ENCODE peak calls at places on chromosomes 16 and 17, in five cellular contexts. S, R, Z, A and V are unnamed samples.

GRCh38 chr17:31674305-31674704 is 184.7 kb downstream of the COPRS start:
- DNase-seq in S (peak; percentile 81), R (no peak), Z (no peak), A (no peak), V (no peak)

GRCh38 chr17:42779942-42780815 is at the start of gene WNK4:
- DNase-seq in S (no peak), R (no peak), Z (peak; percentile 64), A (no peak), V (no peak)

GRCh38 chr17:35448214-35448898 is at the start of gene SLFN13:
- DNase-seq in S (peak; percentile 40), R (peak; percentile 96), Z (peak; percentile 56), A (peak; percentile 60), V (peak; percentile 87)

GRCh38 chr17:75059369-75060345 is 12.6 kb downstream of the KCTD2 start:
- DNase-seq in S (peak; percentile 75), R (no peak), Z (no peak), A (no peak), V (peak; percentile 47)

GRCh38 chr16:6232060-6232459 is 1100.6 kb upstream of the RBFOX1 start:
- DNase-seq in S (no peak), R (no peak), Z (no peak), A (no peak), V (no peak)

GRCh38 chr17:83009414-83010322 is 69.7 kb upstream of the METRNL start:
- DNase-seq in S (no peak), R (no peak), Z (no peak), A (peak; percentile 8), V (no peak)

GRCh38 chr16:77059441-77059840 is 131.5 kb upstream of the MON1B start:
- DNase-seq in S (no peak), R (no peak), Z (no peak), A (no peak), V (no peak)

GRCh38 chr16:14168146-14168545 is 97.0 kb downstream of the MRTFB start:
- DNase-seq in S (peak; percentile 5), R (no peak), Z (no peak), A (no peak), V (no peak)

GRCh38 chr16:21076186-21076883 is 74.3 kb downstream of the DNAH3 start:
- DNase-seq in S (no peak), R (no peak), Z (no peak), A (no peak), V (no peak)

GRCh38 chr17:18102640-18103039 is 5.9 kb upstream of the MYO15A start:
- DNase-seq in S (no peak), R (no peak), Z (no peak), A (no peak), V (no peak)

GRCh38 chr16:31201511-31202401 is 804 bp downstream of the PYCARD start:
- DNase-seq in S (no peak), R (peak; percentile 71), Z (peak; percentile 20), A (no peak), V (peak; percentile 82)

GRCh38 chr17:7296189-7296861 is 1.9 kb upstream of the YBX2 start:
- DNase-seq in S (peak; percentile 76), R (peak; percentile 85), Z (peak; percentile 94), A (peak; percentile 69), V (peak; percentile 91)

GRCh38 chr17:68431661-68432071 is 25.6 kb downstream of the WIPI1 start:
- DNase-seq in S (no peak), R (peak; percentile 62), Z (peak; percentile 65), A (no peak), V (peak; percentile 43)

GRCh38 chr16:4940719-4941118 is 3.8 kb upstream of the PPL start:
- DNase-seq in S (no peak), R (no peak), Z (no peak), A (no peak), V (no peak)

GRCh38 chr16:31128711-31129567 is 6.6 kb downstream of the PRSS8 start:
- DNase-seq in S (no peak), R (no peak), Z (no peak), A (no peak), V (no peak)

GRCh38 chr16:85632709-85633437 is 19.8 kb downstream of the GSE1 start:
- DNase-seq in S (no peak), R (no peak), Z (no peak), A (no peak), V (no peak)

GRCh38 chr16:85631230-85631629 is 18.1 kb downstream of the GSE1 start:
- DNase-seq in S (no peak), R (no peak), Z (no peak), A (no peak), V (no peak)

GRCh38 chr16:85633888-85634287 is 20.8 kb downstream of the GSE1 start:
- DNase-seq in S (no peak), R (no peak), Z (no peak), A (no peak), V (no peak)

GRCh38 chr16:85633438-85633743 is 20.3 kb downstream of the GSE1 start:
- DNase-seq in S (no peak), R (no peak), Z (no peak), A (no peak), V (no peak)

DNA sequence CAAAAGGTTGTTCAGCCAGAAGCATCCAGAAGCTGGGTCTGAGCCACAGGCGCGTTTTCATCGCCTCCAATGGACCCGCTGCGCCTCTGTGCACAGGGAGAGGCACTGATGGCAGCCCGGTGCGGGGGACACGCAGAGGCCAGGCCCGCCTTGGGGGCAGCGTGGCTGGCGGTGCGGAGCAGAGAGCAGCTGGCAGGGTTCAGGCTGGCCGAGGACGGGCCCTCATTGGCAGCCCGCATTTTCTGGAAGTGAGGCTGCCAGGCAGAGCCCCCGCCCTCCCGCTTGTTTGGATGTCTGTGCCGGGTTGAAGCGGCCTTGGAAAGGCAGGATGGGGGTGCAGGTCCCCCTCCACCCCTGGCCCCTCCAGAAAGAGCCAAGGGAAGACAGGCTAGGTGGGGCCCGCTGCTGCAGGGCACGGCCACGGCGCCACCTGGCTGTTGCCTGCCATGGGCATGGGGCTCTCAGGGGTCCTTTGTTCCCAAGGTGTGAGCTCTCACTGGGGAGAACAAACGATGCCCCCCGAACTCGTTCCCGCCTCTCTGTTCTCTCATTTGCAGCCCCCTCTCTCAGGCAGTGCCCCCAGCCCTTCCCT is 18.8 kb downstream of the GSE1 start:
- DNase-seq in S (no peak), R (no peak), Z (no peak), A (no peak), V (no peak)
- TF ChIP-seq CTCF in S (no peak), R (no peak), Z (peak; percentile 38), A (no peak), V (no peak)

DNA sequence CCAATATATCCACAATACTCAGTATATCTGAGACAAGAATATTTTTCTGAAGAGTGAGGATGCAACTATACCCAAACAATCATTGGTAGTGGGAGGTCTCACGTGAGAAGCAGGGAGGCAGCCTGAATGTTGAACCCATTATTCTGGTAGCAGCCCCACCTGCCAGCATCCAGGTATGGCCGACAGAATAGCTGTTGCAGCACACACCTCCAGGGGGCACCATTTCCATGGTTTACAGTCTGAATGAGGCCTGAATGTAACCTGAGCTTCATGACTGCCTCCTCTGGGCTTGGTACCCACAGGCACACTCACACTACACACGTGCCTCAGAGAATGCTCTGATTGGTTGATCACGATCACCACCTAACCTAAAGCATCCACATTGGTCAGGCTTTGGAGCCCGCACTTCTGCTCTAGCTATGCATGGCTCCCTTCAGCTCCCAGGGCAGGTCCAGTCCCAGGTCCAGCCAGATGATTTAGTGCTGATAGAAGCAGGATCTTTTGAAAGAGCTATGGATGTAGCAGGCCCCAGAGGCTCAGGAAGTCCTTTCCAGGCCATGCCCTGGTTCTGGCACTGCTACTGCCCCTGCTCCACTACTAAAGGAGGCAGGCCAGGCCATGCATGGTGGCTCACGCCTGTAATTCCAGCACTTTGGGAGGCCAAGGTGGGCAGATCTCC is 11.0 kb upstream of the CBFB start:
- DNase-seq in S (peak; percentile 92), R (peak; percentile 96), Z (peak; percentile 93), A (peak; percentile 68), V (peak; percentile 86)
- TF ChIP-seq CTCF in S (peak; percentile 69), R (peak; percentile 83), Z (peak; percentile 86), A (no peak), V (peak; percentile 91)

GRCh38 chr17:12850996-12851395 is 61.7 kb downstream of the ARHGAP44 start:
- DNase-seq in S (no peak), R (no peak), Z (no peak), A (no peak), V (no peak)

GRCh38 chr17:12851901-12852435 is 62.7 kb downstream of the ARHGAP44 start:
- DNase-seq in S (no peak), R (no peak), Z (no peak), A (no peak), V (no peak)

GRCh38 chr17:12856451-12856850 is 67.2 kb downstream of the ARHGAP44 start:
- DNase-seq in S (no peak), R (no peak), Z (no peak), A (no peak), V (no peak)

GRCh38 chr17:12857592-12857991 is 68.3 kb downstream of the ARHGAP44 start:
- DNase-seq in S (no peak), R (no peak), Z (no peak), A (no peak), V (no peak)

DNA sequence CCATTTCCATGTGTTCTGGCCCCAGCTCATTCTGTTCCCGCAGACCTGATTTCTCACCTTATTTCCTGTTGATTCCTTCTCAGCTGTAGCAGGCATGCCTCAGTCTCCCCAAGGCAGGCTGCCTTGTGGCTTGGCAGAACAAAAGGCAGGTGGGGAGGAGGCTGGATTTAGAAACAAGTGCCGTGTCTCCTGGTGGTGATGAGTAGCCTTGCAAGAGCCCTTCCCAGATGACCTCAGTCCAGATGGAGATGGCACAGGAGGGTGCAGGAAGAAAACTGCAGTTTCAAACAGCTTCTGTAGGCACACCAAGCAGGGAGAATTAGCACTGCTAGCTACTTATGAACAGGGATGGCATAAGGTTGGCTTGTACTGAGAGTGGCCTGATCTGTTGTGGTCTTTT is 64.6 kb downstream of the ARHGAP44 start:
- DNase-seq in S (no peak), R (no peak), Z (no peak), A (no peak), V (no peak)
- TF ChIP-seq CTCF in S (no peak), R (no peak), Z (no peak), A (no peak), V (no peak)

GRCh38 chr17:44968225-44969143 is at the start of gene C1QL1:
- DNase-seq in S (peak; percentile 73), R (peak; percentile 93), Z (peak; percentile 98), A (peak; percentile 78), V (peak; percentile 100)
- TF ChIP-seq CTCF in S (peak; percentile 36), R (no peak), Z (peak; percentile 67), A (no peak), V (no peak)

DNA sequence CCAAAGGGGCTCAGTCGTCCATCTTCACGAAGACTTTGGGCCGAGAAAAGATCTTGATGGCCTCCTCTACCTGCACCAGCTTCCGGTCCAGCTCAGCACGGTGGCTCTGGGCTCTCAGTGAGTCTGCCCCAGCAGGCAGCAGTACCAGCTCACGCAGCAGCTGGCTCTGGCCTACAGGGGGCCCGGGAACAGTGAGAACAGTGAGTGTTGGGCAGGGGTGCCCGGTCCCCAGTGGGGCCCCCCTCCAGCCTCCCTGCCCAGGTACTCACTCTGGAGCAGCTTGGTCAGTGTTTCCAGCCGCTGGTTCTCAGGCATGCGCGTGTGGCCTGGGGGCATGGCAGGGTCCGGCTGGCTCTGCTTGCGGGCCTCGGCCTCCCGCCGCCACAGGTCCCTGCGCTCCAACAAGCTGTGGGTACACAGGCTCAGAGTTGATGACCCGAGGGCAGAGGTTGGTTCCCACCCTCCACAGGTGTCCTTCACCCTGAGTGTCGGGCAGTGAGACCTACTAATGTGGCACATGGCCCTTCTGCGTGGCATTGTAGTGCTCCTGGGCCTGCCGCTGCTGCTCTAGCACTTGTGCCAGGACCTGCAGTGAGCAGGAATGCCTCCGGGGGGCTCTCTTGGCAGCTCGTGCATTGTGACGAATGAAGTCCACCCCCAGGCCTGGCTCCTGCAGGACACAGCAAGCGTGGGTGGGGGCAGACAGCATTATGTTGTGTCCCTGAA is 2.6 kb downstream of the PARD6A start:
- DNase-seq in S (no peak), R (no peak), Z (peak; percentile 55), A (no peak), V (no peak)
- TF ChIP-seq CTCF in S (peak; percentile 3), R (peak; percentile 24), Z (peak; percentile 47), A (no peak), V (no peak)

GRCh38 chr17:81129289-81129688 is 36.0 kb upstream of the PVALEF start:
- DNase-seq in S (no peak), R (no peak), Z (peak; percentile 50), A (no peak), V (no peak)
- TF ChIP-seq CTCF in S (no peak), R (no peak), Z (peak; percentile 45), A (no peak), V (no peak)